ENCODE peak calls at places on chromosomes 12 and 14, in five cellular contexts. Y is GM04504, O is activated T-cell treated with anti-CD3 and anti-CD28 coated beads for 24 hours, X is AG09309, F is kidney epithelial cell. S is an unnamed sample.
A peak's percentile ranks its signal among the peaks of the same experiment; 100 is the strongest.

GRCh38 chr12:4115570-4115969 is 158.0 kb upstream of the CCND2 start:
- DNase-seq in X (no peak), O (no peak), F (no peak), Y (no peak), S (no peak)

GRCh38 chr12:78185109-78185508 is 354.4 kb downstream of the NAV3 start:
- DNase-seq in X (no peak), Y (no peak), F (no peak), O (no peak), S (no peak)

GRCh38 chr12:69985656-69986055 is 160.6 kb downstream of the MYRFL start:
- DNase-seq in X (no peak), Y (no peak), F (no peak), O (no peak), S (no peak)

GRCh38 chr14:91935621-91936020 is 11.9 kb downstream of the FBLN5 start:
- DNase-seq in X (no peak), F (no peak), Y (no peak), O (no peak), S (no peak)

GRCh38 chr12:14774074-14774943 is 29.0 kb downstream of the WBP11 start:
- DNase-seq in X (peak; percentile 86), Y (peak; percentile 92), O (peak; percentile 84), F (peak; percentile 83), S (peak; percentile 1)

GRCh38 chr14:67411820-67412421 is at the start of gene PLEK2:
- DNase-seq in Y (peak; percentile 20), X (no peak), O (peak; percentile 20), F (no peak), S (no peak)

GRCh38 chr12:131063427-131063826 is 109.7 kb downstream of the ADGRD1 start:
- DNase-seq in O (no peak), F (no peak), X (no peak), Y (no peak), S (no peak)

GRCh38 chr14:96038920-96039632 is at the start of gene C14orf132:
- DNase-seq in F (no peak), Y (peak; percentile 15), X (no peak), O (peak; percentile 53), S (no peak)

GRCh38 chr14:79543348-79543747 is 668.0 kb downstream of the DIO2 start:
- DNase-seq in Y (no peak), O (no peak), F (no peak), X (no peak), S (no peak)

GRCh38 chr14:52296378-52296777 is 17.7 kb upstream of the PTGER2 start:
- DNase-seq in Y (no peak), O (no peak), F (no peak), X (no peak), S (no peak)

GRCh38 chr12:13211191-13211858 is 14.8 kb downstream of the EMP1 start:
- DNase-seq in Y (no peak), X (no peak), O (no peak), F (no peak), S (no peak)

GRCh38 chr14:76697246-76697645 is 64.0 kb upstream of the VASH1 start:
- DNase-seq in Y (no peak), X (no peak), F (no peak), O (no peak), S (no peak)

GRCh38 chr12:69595689-69596088 is 10.4 kb downstream of the CCT2 start:
- DNase-seq in O (no peak), F (no peak), Y (no peak), X (no peak), S (no peak)

GRCh38 chr12:14239935-14240872 is 125.3 kb upstream of the ATF7IP start:
- DNase-seq in F (no peak), Y (no peak), O (no peak), X (no peak), S (no peak)

GRCh38 chr14:31275731-31276130 is 68.1 kb upstream of the HECTD1 start:
- DNase-seq in O (no peak), X (no peak), F (no peak), Y (no peak), S (no peak)

GRCh38 chr12:128131955-128132354 is 135.0 kb upstream of the TMEM132C start:
- DNase-seq in X (no peak), F (no peak), O (no peak), Y (no peak), S (no peak)

GRCh38 chr12:104957388-104958008 is 592 bp downstream of the SLC41A2 start:
- DNase-seq in O (peak; percentile 3), Y (no peak), F (no peak), X (no peak), S (no peak)

GRCh38 chr12:32252199-32253073 is 145.8 kb downstream of the BICD1 start:
- DNase-seq in Y (no peak), F (no peak), X (no peak), O (no peak), S (no peak)

GRCh38 chr14:68784995-68785816 is 7.7 kb downstream of the ZFP36L1 start:
- DNase-seq in O (no peak), F (peak; percentile 96), Y (no peak), X (no peak), S (no peak)

GRCh38 chr12:49198431-49199155 is 9.7 kb upstream of the TUBA1A start:
- DNase-seq in Y (peak; percentile 84), X (peak; percentile 53), F (peak; percentile 61), O (no peak), S (no peak)

GRCh38 chr14:85516239-85517112 is 13.5 kb upstream of the FLRT2 start:
- DNase-seq in X (peak; percentile 83), O (no peak), Y (peak; percentile 86), F (no peak), S (no peak)

GRCh38 chr14:52949711-52950409 is 990 bp downstream of the FERMT2 start:
- DNase-seq in Y (no peak), X (peak; percentile 18), O (peak; percentile 1), F (no peak), S (no peak)

GRCh38 chr14:73058923-73059311 is 583 bp downstream of the RBM25 start:
- DNase-seq in Y (no peak), F (no peak), X (no peak), O (no peak), S (no peak)

GRCh38 chr12:57005980-57006808 is at the start of gene ZBTB39:
- DNase-seq in O (peak; percentile 60), Y (no peak), F (no peak), X (no peak), S (no peak)

GRCh38 chr12:39145175-39145999 is 240.0 kb upstream of the CPNE8 start:
- DNase-seq in F (peak; percentile 7), X (no peak), O (peak; percentile 6), Y (no peak), S (no peak)

GRCh38 chr14:20578784-20579502 is 8.9 kb downstream of the RNASE11 start:
- DNase-seq in Y (no peak), O (no peak), F (no peak), X (no peak), S (no peak)

GRCh38 chr14:69275331-69275730 is 15.4 kb downstream of the GALNT16 start:
- DNase-seq in F (no peak), Y (no peak), O (no peak), X (no peak), S (no peak)

GRCh38 chr12:103903979-103904378 is 26.2 kb upstream of the HSP90B1 start:
- DNase-seq in O (no peak), Y (no peak), F (no peak), X (no peak), S (no peak)

GRCh38 chr12:48193623-48194022 is 9.5 kb downstream of the OR10AD1 start:
- DNase-seq in Y (no peak), X (no peak), F (no peak), O (no peak), S (no peak)

GRCh38 chr14:36477266-36477665 is 42.8 kb downstream of the NKX2-1 start:
- DNase-seq in O (no peak), F (peak; percentile 18), X (no peak), Y (no peak), S (no peak)

GRCh38 chr14:82621881-82622450 is 1088.3 kb upstream of the SEL1L start:
- DNase-seq in Y (no peak), O (no peak), X (no peak), F (no peak), S (no peak)

GRCh38 chr14:87522575-87522974 is 470.4 kb downstream of the GALC start:
- DNase-seq in Y (no peak), O (no peak), X (no peak), F (no peak), S (no peak)

GRCh38 chr14:66078031-66078430 is 408.1 kb upstream of the CCDC196 start:
- DNase-seq in F (no peak), X (no peak), O (no peak), Y (no peak), S (no peak)

GRCh38 chr12:96258451-96258933 is 64.3 kb downstream of the ELK3 start:
- DNase-seq in F (no peak), O (no peak), Y (peak; percentile 57), X (peak; percentile 55), S (no peak)

GRCh38 chr14:70642313-70643235 is 858 bp downstream of the TTC9 start:
- DNase-seq in O (no peak), Y (no peak), F (no peak), X (no peak), S (no peak)

GRCh38 chr12:27592548-27592947 is 68.5 kb downstream of the PPFIBP1 start:
- DNase-seq in F (no peak), Y (no peak), X (no peak), O (no peak), S (no peak)

GRCh38 chr14:89004195-89004594 is 179.7 kb downstream of the TTC8 start:
- DNase-seq in F (no peak), O (no peak), X (no peak), Y (no peak), S (no peak)

GRCh38 chr14:71089974-71090373 is 182.7 kb downstream of the PCNX1 start:
- DNase-seq in O (no peak), Y (peak; percentile 17), F (no peak), X (peak; percentile 48), S (no peak)

GRCh38 chr14:98177551-98177950 is 1094.4 kb downstream of the BCL11B start:
- DNase-seq in O (peak; percentile 74), Y (no peak), F (no peak), X (no peak), S (no peak)

GRCh38 chr12:120737557-120738251 is 12.1 kb downstream of the ACADS start:
- DNase-seq in X (no peak), F (no peak), O (no peak), Y (no peak), S (no peak)

S was measured in GF-D8.